ENCODE peak calls at places on chromosome 1, in seven cellular contexts. M is stomach, J is cardiac muscle cell, Z is right cardiac atrium, L is thyroid gland, P is fibroblast of lung, I is SJCRH30. B is an unnamed sample. For H3K4me1, the result is how much of the 10 kb centered on the place peaks cover.

GRCh38 chr1:119771016-119771415 is 2.3 kb upstream of the HMGCS2 start:
- DNase-seq in I (peak), L (peak), M (no peak), P (no peak), J (peak), Z (no peak), B (no peak)

GRCh38 chr1:5254131-5254725 is 599.8 kb downstream of the AJAP1 start:
- DNase-seq in J (no peak), L (no peak), M (peak), I (no peak), P (no peak), Z (no peak), B (no peak)

GRCh38 chr1:212671342-212672031 is 28.2 kb downstream of the BATF3 start:
- DNase-seq in L (peak), I (peak), Z (no peak), J (peak), M (no peak), P (peak), B (peak)

GRCh38 chr1:62321438-62321837 is 2.2 kb upstream of the KANK4 start:
- DNase-seq in J (peak), Z (no peak), I (no peak), L (no peak), P (peak), M (no peak), B (no peak)

GRCh38 chr1:84862810-84863251 is 30.2 kb downstream of the LPAR3 start:
- DNase-seq in J (no peak), P (no peak), L (no peak), M (no peak), Z (no peak), I (no peak), B (no peak)

GRCh38 chr1:50343323-50343722 is 79.9 kb downstream of the DMRTA2 start:
- DNase-seq in Z (no peak), M (no peak), I (no peak), J (no peak), P (no peak), L (no peak), B (no peak)

GRCh38 chr1:63116016-63116415 is 206.4 kb upstream of the FOXD3 start:
- DNase-seq in P (no peak), M (no peak), J (peak), Z (no peak), L (no peak), I (no peak), B (no peak)

GRCh38 chr1:65343286-65343685 is 33.9 kb downstream of the DNAJC6 start:
- DNase-seq in M (no peak), J (peak), I (no peak), P (peak), L (no peak), Z (no peak), B (no peak)

GRCh38 chr1:109470245-109470644 is 3.9 kb downstream of the SYPL2 start:
- DNase-seq in I (no peak), L (no peak), P (no peak), M (no peak), Z (no peak), J (no peak), B (no peak)

GRCh38 chr1:66374561-66375111 is 159.3 kb upstream of the SGIP1 start:
- DNase-seq in L (no peak), P (peak), M (no peak), I (no peak), J (peak), Z (no peak), B (no peak)

GRCh38 chr1:16717174-16718108 is 22.9 kb upstream of the RNU1-4 start:
- DNase-seq in L (no peak), Z (peak), I (peak), M (peak), P (peak), J (no peak), B (no peak)

GRCh38 chr1:59565611-59566410 is 248.9 kb upstream of the HOOK1 start:
- DNase-seq in L (no peak), P (peak), Z (no peak), J (peak), I (no peak), M (no peak), B (no peak)

GRCh38 chr1:201191723-201192477 is 1.3 kb downstream of the IGFN1 start:
- DNase-seq in L (peak), Z (no peak), M (no peak), J (peak), P (peak), I (no peak), B (no peak)

GRCh38 chr1:54099211-54099610 is 45.8 kb downstream of the TCEANC2 start:
- DNase-seq in J (no peak), I (no peak), M (no peak), L (no peak), Z (no peak), P (no peak), B (no peak)

GRCh38 chr1:2184531-2184930 is 10.0 kb downstream of the FAAP20 start:
- DNase-seq in P (no peak), J (no peak), M (no peak), L (no peak), I (no peak), Z (no peak), B (no peak)

GRCh38 chr1:27007909-27008582 is 4.6 kb downstream of the TENT5B start:
- DNase-seq in L (peak), P (no peak), J (no peak), Z (no peak), M (peak), I (no peak), B (no peak)

GRCh38 chr1:46183119-46183842 is 7.0 kb upstream of the P3R3URF start:
- DNase-seq in J (peak), Z (peak), I (peak), P (peak), L (peak), M (peak), B (no peak)

GRCh38 chr1:84300991-84301758 is at the start of gene SAMD13:
- DNase-seq in P (peak), M (peak), I (peak), Z (peak), J (peak), L (peak), B (peak)

GRCh38 chr1:222006715-222007114 is 264.8 kb upstream of the DUSP10 start:
- DNase-seq in L (no peak), M (no peak), Z (no peak), J (no peak), P (no peak), I (no peak), B (no peak)

GRCh38 chr1:170030212-170030611 is 44.3 kb downstream of the KIFAP3 start:
- DNase-seq in J (no peak), I (no peak), P (peak), L (no peak), M (no peak), Z (no peak), B (no peak)

GRCh38 chr1:93080424-93080823 is 1.3 kb downstream of the MTF2 start:
- DNase-seq in L (no peak), P (peak), Z (no peak), J (peak), M (no peak), I (peak), B (no peak)

GRCh38 chr1:238408737-238409136 is 518.0 kb upstream of the ZP4 start:
- DNase-seq in I (no peak), J (no peak), M (no peak), P (no peak), L (no peak), Z (no peak), B (no peak)

GRCh38 chr1:203173566-203173965 is 2.1 kb downstream of the MYBPH start:
- DNase-seq in Z (no peak), M (no peak), J (no peak), I (peak), L (no peak), P (no peak), B (peak)

GRCh38 chr1:203172184-203173115 is 3.2 kb downstream of the MYBPH start:
- DNase-seq in L (peak), P (peak), Z (peak), I (peak), M (peak), J (peak), B (peak)

GRCh38 chr1:203174324-203174985 is 1.2 kb downstream of the MYBPH start:
- DNase-seq in L (no peak), J (no peak), M (no peak), P (no peak), I (no peak), Z (no peak), B (no peak)

GRCh38 chr1:203171341-203172183 is 4.1 kb downstream of the MYBPH start:
- DNase-seq in J (no peak), I (no peak), Z (no peak), L (no peak), P (no peak), M (no peak), B (no peak)

GRCh38 chr1:203173156-203173555 is 2.5 kb downstream of the MYBPH start:
- DNase-seq in Z (no peak), P (no peak), I (no peak), J (no peak), L (no peak), M (no peak), B (no peak)
- H3K4me1 ChIP-seq in Z (under half), P (under half), I (half or more), J (under half), L (under half), M (under half), B (under half)

GRCh38 chr1:154559496-154559950 is 1.1 kb upstream of the UBE2Q1 start:
- DNase-seq in I (peak), L (peak), Z (peak), P (peak), J (peak), M (peak), B (peak)
- H3K4me3 ChIP-seq in I (peak), L (peak), Z (peak), P (peak), J (peak), M (peak), B (peak)

GRCh38 chr1:205452906-205453305 is 2.9 kb downstream of the BLACAT1 start:
- DNase-seq in P (no peak), J (no peak), Z (no peak), M (no peak), I (no peak), L (no peak), B (no peak)

GRCh38 chr1:205454903-205455335 is 926 bp downstream of the BLACAT1 start:
- DNase-seq in L (no peak), P (no peak), I (peak), Z (no peak), M (no peak), J (no peak), B (no peak)

GRCh38 chr1:205452364-205452763 is 3.5 kb downstream of the BLACAT1 start:
- DNase-seq in I (no peak), Z (no peak), J (no peak), L (no peak), P (no peak), M (no peak), B (no peak)

GRCh38 chr1:205451759-205452164 is 4.1 kb downstream of the BLACAT1 start:
- DNase-seq in J (no peak), L (no peak), M (no peak), P (no peak), Z (no peak), I (no peak), B (no peak)

DNA sequence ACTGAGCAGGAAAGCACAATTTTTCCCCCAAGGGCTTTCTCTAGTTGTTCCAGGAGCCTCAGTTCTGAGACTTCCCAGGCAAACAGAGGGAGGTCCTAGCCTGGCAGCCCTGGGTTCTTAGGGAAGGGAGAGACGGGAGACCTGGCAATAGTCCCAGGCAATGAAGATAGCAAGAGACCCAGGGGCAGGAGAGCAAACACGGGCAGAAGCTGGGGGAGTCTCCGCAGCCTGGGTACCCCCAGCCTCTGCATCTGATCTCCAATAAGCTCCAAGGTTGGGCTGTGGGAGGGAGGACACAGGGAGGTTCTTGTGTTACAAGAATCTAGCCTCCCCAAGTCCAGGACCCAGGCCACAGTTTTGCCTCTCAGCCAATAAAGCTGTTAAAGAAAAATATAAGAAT is 2.4 kb downstream of the BLACAT1 start:
- DNase-seq in Z (no peak), M (no peak), J (peak), P (no peak), I (no peak), L (no peak), B (no peak)
- H3K4me1 ChIP-seq in Z (under half), M (under half), J (under half), P (under half), I (under half), L (under half), B (under half)

DNA sequence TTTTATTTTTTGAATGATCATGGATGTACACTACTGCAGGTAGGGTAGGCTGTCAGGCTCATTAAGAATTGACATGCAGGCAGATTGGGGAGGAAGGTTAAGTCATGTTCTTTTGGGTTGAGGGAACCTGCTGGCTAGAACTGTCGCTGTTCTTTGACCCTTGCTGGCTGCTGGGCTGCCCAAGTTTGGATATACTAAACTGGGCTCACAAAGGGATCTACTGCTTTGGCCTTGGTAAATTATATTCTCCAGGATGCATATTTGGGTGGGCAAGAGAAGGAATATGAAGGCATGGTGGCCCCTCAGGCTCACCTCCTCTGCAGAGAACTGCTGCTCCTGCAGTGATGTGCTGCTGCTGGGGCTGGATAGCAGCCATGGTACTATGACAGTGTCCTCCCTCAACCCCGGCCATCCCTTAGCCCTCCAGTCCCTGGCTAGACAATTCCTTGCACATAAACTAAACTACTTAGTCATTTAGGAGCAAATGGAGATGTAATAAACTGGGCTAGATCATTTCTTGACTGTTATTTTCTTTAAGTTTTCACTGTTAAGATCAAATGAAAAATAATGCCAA is 6.1 kb downstream of the ATP1A1 start:
- DNase-seq in Z (no peak), P (no peak), M (no peak), L (no peak), I (no peak), J (no peak), B (no peak)
- H3K4me3 ChIP-seq in Z (no peak), P (no peak), M (peak), L (no peak), I (no peak), J (peak), B (no peak)

B was measured in BE2C.